ENCODE peak calls at places on chromosomes 3 and 15, in eight cellular contexts. T, P, H, E, J, V, U and O are unnamed samples.

GRCh38 chr3:172466553-172467130 is 18.4 kb upstream of the GHSR start:
- DNase-seq in E (no peak), U (no peak), J (no peak), H (no peak), T (no peak), V (no peak), P (no peak), O (no peak)

GRCh38 chr3:169528289-169528688 is 135.2 kb downstream of the MECOM start:
- DNase-seq in P (no peak), V (no peak), U (no peak), E (no peak), T (no peak), J (no peak), H (no peak), O (no peak)

GRCh38 chr3:55169608-55170010 is 241.8 kb upstream of the LRTM1 start:
- DNase-seq in P (no peak), T (no peak), U (peak), J (no peak), V (no peak), E (no peak), H (no peak), O (no peak)

GRCh38 chr3:166444336-166444735 is 607.1 kb upstream of the BCHE start:
- DNase-seq in P (no peak), J (no peak), V (no peak), E (no peak), T (no peak), U (no peak), H (no peak), O (no peak)

GRCh38 chr3:53083496-53083895 is 37.6 kb upstream of the SFMBT1 start:
- DNase-seq in P (peak), U (no peak), E (no peak), H (no peak), T (no peak), V (no peak), J (no peak), O (no peak)

GRCh38 chr15:45448516-45448915 is 70.2 kb upstream of the GATM start:
- DNase-seq in E (no peak), P (no peak), J (peak), V (no peak), T (no peak), H (no peak), U (no peak), O (no peak)

GRCh38 chr3:134338516-134339261 is 35.6 kb downstream of the AMOTL2 start:
- DNase-seq in V (no peak), H (no peak), U (no peak), E (no peak), J (no peak), T (no peak), P (no peak), O (no peak)

GRCh38 chr3:44104668-44105321 is 136.9 kb upstream of the TOPAZ1 start:
- DNase-seq in V (no peak), U (peak), H (no peak), J (peak), E (peak), T (peak), P (no peak), O (peak)

GRCh38 chr15:86002444-86002843 is 77.2 kb upstream of the AGBL1 start:
- DNase-seq in U (no peak), P (no peak), H (no peak), V (no peak), T (no peak), E (no peak), J (no peak), O (no peak)

GRCh38 chr3:21216598-21216997 is 534.4 kb downstream of the ZNF385D start:
- DNase-seq in J (peak), T (no peak), U (peak), H (peak), P (no peak), V (peak), E (no peak), O (no peak)

GRCh38 chr15:33968224-33968623 is at the start of gene CHRM5:
- DNase-seq in V (no peak), H (no peak), T (no peak), J (no peak), E (no peak), U (no peak), P (no peak), O (no peak)

GRCh38 chr15:49877117-49877860 is 241.7 kb downstream of the ATP8B4 start:
- DNase-seq in J (no peak), H (no peak), U (no peak), P (peak), V (peak), T (no peak), E (no peak), O (no peak)

GRCh38 chr15:34119291-34119690 is 17.4 kb downstream of the PGBD4 start:
- DNase-seq in T (no peak), E (no peak), H (no peak), V (no peak), P (no peak), J (no peak), U (peak), O (no peak)

GRCh38 chr15:101168463-101168824 is 83.4 kb downstream of the CHSY1 start:
- DNase-seq in T (no peak), E (no peak), V (no peak), H (no peak), P (no peak), J (no peak), U (peak), O (no peak)